ENCODE peak calls at places on chromosomes 7 and 10, in five cellular contexts. Y is HuH-7.5, M is NCI-H748 treated with DMSO at 0.1 percent for 48 hours, L is HS-5, S is hypothalamus. U is an unnamed sample.

GRCh38 chr7:1694551-1694950 is 24.5 kb downstream of the ELFN1 start:
- DNase-seq in Y (no peak), M (no peak), L (no peak), S (peak), U (no peak)

GRCh38 chr10:21526952-21527633 is 1.6 kb upstream of the SKIDA1 start:
- DNase-seq in Y (no peak), M (peak), L (no peak), S (peak), U (peak)

GRCh38 chr10:71927669-71928592 is 36.3 kb upstream of the CHST3 start:
- DNase-seq in Y (no peak), M (no peak), L (peak), S (no peak), U (peak)

GRCh38 chr10:78602201-78602917 is 466.4 kb upstream of the ZMIZ1 start:
- DNase-seq in Y (no peak), M (no peak), L (no peak), S (no peak), U (no peak)

GRCh38 chr10:30215631-30216030 is 133.4 kb downstream of the MTPAP start:
- DNase-seq in Y (no peak), M (no peak), L (no peak), S (no peak), U (no peak)

GRCh38 chr7:42197391-42197790 is 39.6 kb downstream of the GLI3 start:
- DNase-seq in Y (no peak), M (no peak), L (peak), S (no peak), U (peak)

GRCh38 chr10:131274133-131274880 is 37.2 kb downstream of the TCERG1L start:
- DNase-seq in Y (no peak), M (no peak), L (no peak), S (no peak), U (no peak)

GRCh38 chr7:143372070-143372469 is 9.1 kb upstream of the ZYX start:
- DNase-seq in Y (no peak), M (no peak), L (no peak), S (peak), U (peak)

GRCh38 chr10:90112681-90113080 is 411.3 kb downstream of the KIF20B start:
- DNase-seq in Y (no peak), M (no peak), L (no peak), S (no peak), U (peak)

U was measured in foreskin fibroblast.